ENCODE peak calls at places on chromosomes 16 and 17, in eight cellular contexts. One of them, this sample, is unnamed.

GRCh38 chr17:53607475-53607874 is 215.3 kb upstream of the KIF2B start:
- DNase-seq in tibial artery: no peak
- DNase-seq in left lung: no peak
- DNase-seq in tibial nerve: no peak
- DNase-seq in prostate gland: no peak
- DNase-seq in heart left ventricle: no peak
- DNase-seq in CD8-positive, alpha-beta T cell: no peak
- DNase-seq in A549: no peak
- DNase-seq in this sample: no peak

GRCh38 chr16:27322858-27323780 is 9.3 kb downstream of the IL4R start:
- DNase-seq in tibial artery: peak; percentile 25
- DNase-seq in left lung: no peak
- DNase-seq in tibial nerve: no peak
- DNase-seq in prostate gland: no peak
- DNase-seq in heart left ventricle: no peak
- DNase-seq in CD8-positive, alpha-beta T cell: no peak
- DNase-seq in A549: no peak
- DNase-seq in this sample: no peak

GRCh38 chr17:67055041-67055443 is 10.7 kb downstream of the CACNG1 start:
- DNase-seq in tibial artery: no peak
- DNase-seq in left lung: no peak
- DNase-seq in tibial nerve: no peak
- DNase-seq in prostate gland: no peak
- DNase-seq in heart left ventricle: no peak
- DNase-seq in CD8-positive, alpha-beta T cell: no peak
- DNase-seq in A549: no peak
- DNase-seq in this sample: no peak

GRCh38 chr17:17994271-17994670 is 21.6 kb downstream of the DRC3 start:
- DNase-seq in tibial artery: no peak
- DNase-seq in left lung: no peak
- DNase-seq in tibial nerve: no peak
- DNase-seq in prostate gland: no peak
- DNase-seq in heart left ventricle: peak; percentile 36
- DNase-seq in CD8-positive, alpha-beta T cell: no peak
- DNase-seq in A549: peak; percentile 74
- DNase-seq in this sample: no peak

GRCh38 chr17:10652984-10653680 is 4.0 kb downstream of the MYH3 start:
- DNase-seq in tibial artery: no peak
- DNase-seq in left lung: no peak
- DNase-seq in tibial nerve: no peak
- DNase-seq in prostate gland: no peak
- DNase-seq in heart left ventricle: no peak
- DNase-seq in CD8-positive, alpha-beta T cell: no peak
- DNase-seq in A549: no peak
- DNase-seq in this sample: no peak

GRCh38 chr17:76709077-76709950 is 1.5 kb downstream of the MXRA7 start:
- DNase-seq in tibial artery: peak; percentile 98
- DNase-seq in left lung: peak; percentile 79
- DNase-seq in tibial nerve: peak; percentile 89
- DNase-seq in prostate gland: peak; percentile 44
- DNase-seq in heart left ventricle: peak; percentile 93
- DNase-seq in CD8-positive, alpha-beta T cell: no peak
- DNase-seq in A549: peak; percentile 29
- DNase-seq in this sample: peak; percentile 95

GRCh38 chr16:71441348-71441781 is 489 bp downstream of the TLE7 start:
- DNase-seq in tibial artery: no peak
- DNase-seq in left lung: no peak
- DNase-seq in tibial nerve: no peak
- DNase-seq in prostate gland: no peak
- DNase-seq in heart left ventricle: no peak
- DNase-seq in CD8-positive, alpha-beta T cell: no peak
- DNase-seq in A549: no peak
- DNase-seq in this sample: no peak

GRCh38 chr16:75372236-75372856 is 61.0 kb downstream of the CFDP1 start:
- DNase-seq in tibial artery: no peak
- DNase-seq in left lung: no peak
- DNase-seq in tibial nerve: no peak
- DNase-seq in prostate gland: no peak
- DNase-seq in heart left ventricle: no peak
- DNase-seq in CD8-positive, alpha-beta T cell: no peak
- DNase-seq in A549: no peak
- DNase-seq in this sample: no peak

GRCh38 chr17:51144266-51145022 is 8.9 kb upstream of the NME1 start:
- DNase-seq in tibial artery: no peak
- DNase-seq in left lung: no peak
- DNase-seq in tibial nerve: no peak
- DNase-seq in prostate gland: no peak
- DNase-seq in heart left ventricle: no peak
- DNase-seq in CD8-positive, alpha-beta T cell: no peak
- DNase-seq in A549: no peak
- DNase-seq in this sample: no peak

GRCh38 chr17:78026381-78026780 is 67.9 kb downstream of the TNRC6C start:
- DNase-seq in tibial artery: no peak
- DNase-seq in left lung: no peak
- DNase-seq in tibial nerve: no peak
- DNase-seq in prostate gland: no peak
- DNase-seq in heart left ventricle: no peak
- DNase-seq in CD8-positive, alpha-beta T cell: no peak
- DNase-seq in A549: no peak
- DNase-seq in this sample: no peak

GRCh38 chr16:46753015-46753414 is 4.9 kb upstream of the MYLK3 start:
- DNase-seq in tibial artery: no peak
- DNase-seq in left lung: no peak
- DNase-seq in tibial nerve: no peak
- DNase-seq in prostate gland: no peak
- DNase-seq in heart left ventricle: no peak
- DNase-seq in CD8-positive, alpha-beta T cell: no peak
- DNase-seq in A549: no peak
- DNase-seq in this sample: no peak

GRCh38 chr16:29028457-29029167 is 43.8 kb downstream of the LAT start:
- DNase-seq in tibial artery: no peak
- DNase-seq in left lung: no peak
- DNase-seq in tibial nerve: no peak
- DNase-seq in prostate gland: no peak
- DNase-seq in heart left ventricle: no peak
- DNase-seq in CD8-positive, alpha-beta T cell: no peak
- DNase-seq in A549: no peak
- DNase-seq in this sample: no peak

GRCh38 chr17:40095944-40096791 is 4.2 kb downstream of the NR1D1 start:
- DNase-seq in tibial artery: no peak
- DNase-seq in left lung: peak; percentile 69
- DNase-seq in tibial nerve: peak; percentile 66
- DNase-seq in prostate gland: no peak
- DNase-seq in heart left ventricle: peak; percentile 66
- DNase-seq in CD8-positive, alpha-beta T cell: peak; percentile 63
- DNase-seq in A549: no peak
- DNase-seq in this sample: peak; percentile 78

DNA sequence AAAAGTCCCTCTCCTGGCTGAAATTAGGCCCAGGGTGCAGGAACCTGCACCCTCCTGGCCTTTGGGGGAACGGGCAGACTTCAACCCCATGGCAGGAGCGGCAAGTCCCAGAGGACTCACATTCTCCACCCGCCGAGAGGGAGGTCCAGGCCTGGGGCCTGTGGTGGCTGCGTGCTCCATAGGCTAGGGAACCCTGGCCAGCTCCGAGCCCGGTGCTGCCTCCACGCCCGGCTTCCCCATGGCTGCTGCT is 130 bp downstream of the CCDC78 start:
- DNase-seq in tibial artery: no peak
- DNase-seq in left lung: no peak
- DNase-seq in tibial nerve: no peak
- DNase-seq in prostate gland: no peak
- DNase-seq in heart left ventricle: no peak
- DNase-seq in CD8-positive, alpha-beta T cell: no peak
- DNase-seq in A549: no peak
- DNase-seq in this sample: no peak
- H3K9me3 ChIP-seq in tibial artery: no peaks in the 10 kb centered on the region
- H3K9me3 ChIP-seq in left lung: no peaks in the 10 kb centered on the region
- H3K9me3 ChIP-seq in tibial nerve: no peaks in the 10 kb centered on the region
- H3K9me3 ChIP-seq in prostate gland: no peaks in the 10 kb centered on the region
- H3K9me3 ChIP-seq in heart left ventricle: no peaks in the 10 kb centered on the region
- H3K9me3 ChIP-seq in CD8-positive, alpha-beta T cell: no peaks in the 10 kb centered on the region
- H3K9me3 ChIP-seq in A549: no peaks in the 10 kb centered on the region
- H3K9me3 ChIP-seq in this sample: no peaks in the 10 kb centered on the region

GRCh38 chr16:3413730-3414379 is 12.8 kb downstream of the ZNF174 start:
- DNase-seq in tibial artery: no peak
- DNase-seq in left lung: no peak
- DNase-seq in tibial nerve: no peak
- DNase-seq in prostate gland: no peak
- DNase-seq in heart left ventricle: no peak
- DNase-seq in CD8-positive, alpha-beta T cell: no peak
- DNase-seq in A549: no peak
- DNase-seq in this sample: no peak
- H3K9me3 ChIP-seq in tibial artery: peaks cover 80% of the 10 kb centered on the region
- H3K9me3 ChIP-seq in left lung: peaks cover 7% of the 10 kb centered on the region
- H3K9me3 ChIP-seq in tibial nerve: no peaks in the 10 kb centered on the region
- H3K9me3 ChIP-seq in prostate gland: peaks cover 1% of the 10 kb centered on the region
- H3K9me3 ChIP-seq in heart left ventricle: peaks cover 5% of the 10 kb centered on the region
- H3K9me3 ChIP-seq in CD8-positive, alpha-beta T cell: peaks cover 26% of the 10 kb centered on the region
- H3K9me3 ChIP-seq in A549: peaks cover 94% of the 10 kb centered on the region
- H3K9me3 ChIP-seq in this sample: peaks cover 16% of the 10 kb centered on the region

GRCh38 chr16:12046651-12047050 is 70.1 kb downstream of the SNX29 start:
- DNase-seq in tibial artery: no peak
- DNase-seq in left lung: no peak
- DNase-seq in tibial nerve: no peak
- DNase-seq in prostate gland: no peak
- DNase-seq in heart left ventricle: no peak
- DNase-seq in CD8-positive, alpha-beta T cell: no peak
- DNase-seq in A549: no peak
- DNase-seq in this sample: no peak
- H3K9me3 ChIP-seq in tibial artery: no peaks in the 10 kb centered on the region
- H3K9me3 ChIP-seq in left lung: no peaks in the 10 kb centered on the region
- H3K9me3 ChIP-seq in tibial nerve: no peaks in the 10 kb centered on the region
- H3K9me3 ChIP-seq in prostate gland: no peaks in the 10 kb centered on the region
- H3K9me3 ChIP-seq in heart left ventricle: no peaks in the 10 kb centered on the region
- H3K9me3 ChIP-seq in CD8-positive, alpha-beta T cell: no peaks in the 10 kb centered on the region
- H3K9me3 ChIP-seq in A549: no peaks in the 10 kb centered on the region
- H3K9me3 ChIP-seq in this sample: no peaks in the 10 kb centered on the region

DNA sequence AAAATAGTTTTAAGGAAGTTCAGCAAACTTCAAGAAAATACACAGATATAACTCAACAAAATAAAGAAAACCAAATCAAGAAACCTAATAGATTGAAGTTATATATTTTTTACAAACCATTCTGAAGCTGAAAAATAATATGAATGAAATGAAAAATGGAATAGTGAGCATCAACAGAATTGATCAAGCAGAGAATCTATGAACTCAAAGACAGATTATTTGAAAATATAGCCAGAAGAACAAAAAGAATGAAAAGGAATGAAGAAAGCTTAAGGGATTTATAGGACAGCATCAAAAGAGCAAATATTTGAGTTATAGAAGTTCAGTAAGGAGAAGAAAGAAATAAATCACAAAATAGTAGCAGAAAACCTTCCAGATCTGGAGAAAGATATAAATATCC is 37.8 kb downstream of the CDR2 start:
- DNase-seq in tibial artery: no peak
- DNase-seq in left lung: no peak
- DNase-seq in tibial nerve: no peak
- DNase-seq in prostate gland: no peak
- DNase-seq in heart left ventricle: no peak
- DNase-seq in CD8-positive, alpha-beta T cell: no peak
- DNase-seq in A549: no peak
- DNase-seq in this sample: no peak
- H3K9me3 ChIP-seq in tibial artery: peaks cover 34% of the 10 kb centered on the region
- H3K9me3 ChIP-seq in left lung: no peaks in the 10 kb centered on the region
- H3K9me3 ChIP-seq in tibial nerve: no peaks in the 10 kb centered on the region
- H3K9me3 ChIP-seq in prostate gland: no peaks in the 10 kb centered on the region
- H3K9me3 ChIP-seq in heart left ventricle: peaks cover 4% of the 10 kb centered on the region
- H3K9me3 ChIP-seq in CD8-positive, alpha-beta T cell: peaks cover 5% of the 10 kb centered on the region
- H3K9me3 ChIP-seq in A549: peaks cover 45% of the 10 kb centered on the region
- H3K9me3 ChIP-seq in this sample: no peaks in the 10 kb centered on the region

GRCh38 chr17:16623282-16623681 is 30.4 kb downstream of the ZNF624 start:
- DNase-seq in tibial artery: no peak
- DNase-seq in left lung: no peak
- DNase-seq in tibial nerve: no peak
- DNase-seq in prostate gland: no peak
- DNase-seq in heart left ventricle: no peak
- DNase-seq in CD8-positive, alpha-beta T cell: no peak
- DNase-seq in A549: no peak
- DNase-seq in this sample: no peak

GRCh38 chr17:16617481-16618060 is 36.1 kb downstream of the ZNF624 start:
- DNase-seq in tibial artery: no peak
- DNase-seq in left lung: no peak
- DNase-seq in tibial nerve: no peak
- DNase-seq in prostate gland: no peak
- DNase-seq in heart left ventricle: no peak
- DNase-seq in CD8-positive, alpha-beta T cell: no peak
- DNase-seq in A549: no peak
- DNase-seq in this sample: no peak

DNA sequence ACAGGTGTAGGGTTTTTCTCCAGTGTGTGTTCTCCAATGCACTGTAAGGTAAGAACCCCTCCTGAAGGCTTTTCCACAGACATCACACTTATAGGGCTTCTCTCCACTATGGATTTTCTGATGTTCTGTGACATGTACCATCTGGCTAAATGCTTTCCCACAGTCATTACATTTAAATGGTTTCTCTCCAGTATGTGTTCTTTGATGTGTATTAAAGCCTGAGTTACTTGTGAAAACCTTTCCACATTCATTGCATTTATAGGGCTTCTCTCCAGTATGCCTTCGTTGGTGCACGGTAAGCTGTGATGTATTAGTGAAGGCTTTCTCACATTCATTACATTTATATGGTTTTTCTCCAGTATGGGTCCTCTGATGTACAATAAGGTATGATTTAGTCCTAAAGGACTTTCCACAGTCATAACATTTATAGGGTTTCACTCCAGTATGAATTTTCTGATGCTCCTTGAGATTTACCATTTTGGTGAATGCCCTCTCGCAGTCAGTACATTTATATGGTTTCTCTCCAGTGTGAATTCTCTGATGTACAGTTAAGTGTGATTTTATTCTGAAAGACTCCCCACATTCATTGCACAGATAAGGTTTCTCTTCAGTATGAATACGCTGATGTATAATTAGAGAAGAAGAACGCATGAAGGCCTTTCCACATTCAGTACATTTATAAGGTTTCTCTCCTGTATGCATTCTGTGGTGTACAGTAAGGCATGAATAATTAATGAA is 30.9 kb downstream of the ZNF624 start:
- DNase-seq in tibial artery: no peak
- DNase-seq in left lung: no peak
- DNase-seq in tibial nerve: no peak
- DNase-seq in prostate gland: no peak
- DNase-seq in heart left ventricle: no peak
- DNase-seq in CD8-positive, alpha-beta T cell: no peak
- DNase-seq in A549: no peak
- DNase-seq in this sample: no peak
- H3K9me3 ChIP-seq in tibial artery: peaks cover 95% of the 10 kb centered on the region
- H3K9me3 ChIP-seq in left lung: peaks cover 10% of the 10 kb centered on the region
- H3K9me3 ChIP-seq in tibial nerve: peaks cover 6% of the 10 kb centered on the region
- H3K9me3 ChIP-seq in prostate gland: no peaks in the 10 kb centered on the region
- H3K9me3 ChIP-seq in heart left ventricle: peaks cover 13% of the 10 kb centered on the region
- H3K9me3 ChIP-seq in CD8-positive, alpha-beta T cell: peaks cover 37% of the 10 kb centered on the region
- H3K9me3 ChIP-seq in A549: peaks cover 100% of the 10 kb centered on the region
- H3K9me3 ChIP-seq in this sample: peaks cover 1% of the 10 kb centered on the region